ENCODE peak calls at places on chromosomes 3 and 15, in seven cellular contexts. S, E, N, P, O, M and U are unnamed samples. For H3K27me3, the result is how much of the 10 kb centered on the place peaks cover.

GRCh38 chr3:53186726-53187125 is 25.7 kb downstream of the PRKCD start:
- DNase-seq in S (no peak), N (no peak), M (no peak), O (no peak), P (no peak), E (no peak), U (no peak)

GRCh38 chr3:42387802-42388651 is 22.4 kb downstream of the LYZL4 start:
- DNase-seq in S (no peak), E (no peak), N (no peak), O (no peak), M (no peak), P (no peak), U (no peak)

GRCh38 chr15:44798815-44799214 is 62.5 kb downstream of the TRIM69 start:
- DNase-seq in N (no peak), P (no peak), S (no peak), E (no peak), O (no peak), M (no peak), U (no peak)

GRCh38 chr15:61621146-61621545 is 392.0 kb upstream of the RORA start:
- DNase-seq in P (no peak), N (no peak), S (no peak), O (peak), E (no peak), M (no peak), U (no peak)

GRCh38 chr3:43953814-43954241 is 263.1 kb downstream of the ABHD5 start:
- DNase-seq in N (peak), P (no peak), S (no peak), M (no peak), E (no peak), O (no peak), U (no peak)

GRCh38 chr3:174937488-174937887 is 78.4 kb downstream of the NAALADL2 start:
- DNase-seq in E (no peak), N (no peak), O (no peak), S (no peak), M (no peak), P (no peak), U (no peak)

GRCh38 chr15:31243895-31244294 is 82.7 kb upstream of the KLF13 start:
- DNase-seq in P (no peak), O (no peak), M (no peak), E (no peak), N (no peak), S (no peak), U (no peak)

GRCh38 chr3:149646181-149646766 is 11.6 kb downstream of the WWTR1 start:
- DNase-seq in O (no peak), P (no peak), M (no peak), S (no peak), E (no peak), N (no peak), U (no peak)

GRCh38 chr15:50816191-50816590 is 50.7 kb upstream of the SPPL2A start:
- DNase-seq in M (no peak), N (no peak), S (peak), P (no peak), O (no peak), E (no peak), U (no peak)

GRCh38 chr15:60585743-60586708 is 107.1 kb upstream of the ICE2 start:
- DNase-seq in P (no peak), E (peak), S (no peak), N (peak), O (peak), M (no peak), U (no peak)

GRCh38 chr3:125479091-125479490 is 40.9 kb downstream of the SNX4 start:
- DNase-seq in P (no peak), O (no peak), S (no peak), N (no peak), M (no peak), E (no peak), U (no peak)

GRCh38 chr3:36219398-36219797 is 160.9 kb upstream of the STAC start:
- DNase-seq in N (no peak), E (no peak), S (no peak), O (no peak), P (no peak), M (no peak), U (no peak)

GRCh38 chr3:50665603-50666115 is 9.1 kb upstream of the DOCK3 start:
- DNase-seq in S (no peak), E (no peak), N (no peak), P (no peak), O (no peak), M (no peak), U (no peak)

GRCh38 chr15:55770261-55770660 is 27.3 kb upstream of the PRTG start:
- DNase-seq in O (no peak), S (no peak), P (no peak), N (peak), E (no peak), M (no peak), U (no peak)

GRCh38 chr3:188194327-188194726 is 40.4 kb downstream of the LPP start:
- DNase-seq in M (no peak), O (no peak), S (no peak), P (no peak), E (no peak), N (no peak), U (no peak)

GRCh38 chr3:33940149-33940548 is 141.7 kb downstream of the PDCD6IP start:
- DNase-seq in E (no peak), P (no peak), N (no peak), S (no peak), M (no peak), O (no peak), U (no peak)

GRCh38 chr3:158725348-158725966 is 6.8 kb downstream of the RARRES1 start:
- DNase-seq in P (no peak), N (peak), E (peak), M (no peak), O (peak), S (no peak), U (no peak)

GRCh38 chr3:185332026-185332735 is 30.8 kb upstream of the MAP3K13 start:
- DNase-seq in E (no peak), S (no peak), M (no peak), N (peak), O (no peak), P (peak), U (peak)

GRCh38 chr3:11379238-11379823 is 107.1 kb downstream of the ATG7 start:
- DNase-seq in N (no peak), E (no peak), S (no peak), P (peak), O (no peak), M (no peak), U (no peak)

GRCh38 chr3:3177861-3178497 is 1.5 kb downstream of the CRBN start:
- DNase-seq in N (no peak), S (no peak), O (no peak), E (no peak), P (no peak), M (no peak), U (no peak)

GRCh38 chr15:85870216-85871014 is 75.7 kb upstream of the KLHL25 start:
- DNase-seq in N (no peak), E (no peak), M (no peak), S (no peak), P (no peak), O (no peak), U (no peak)

GRCh38 chr3:190384241-190384863 is 3.6 kb upstream of the CLDN16 start:
- DNase-seq in E (peak), N (no peak), O (peak), S (peak), P (peak), M (no peak), U (peak)

GRCh38 chr15:69478259-69478687 is 25.7 kb downstream of the RPLP1 start:
- DNase-seq in S (no peak), O (peak), M (no peak), E (no peak), N (no peak), P (no peak), U (no peak)

GRCh38 chr3:108345492-108346205 is 49.3 kb downstream of the HHLA2 start:
- DNase-seq in E (no peak), S (no peak), O (no peak), N (no peak), M (no peak), P (no peak), U (no peak)

GRCh38 chr3:43296565-43296964 is 10.2 kb downstream of the SNRK start:
- DNase-seq in O (no peak), E (no peak), N (no peak), M (no peak), S (peak), P (no peak), U (peak)

GRCh38 chr15:71469393-71469792 is 341.0 kb upstream of the NR2E3 start:
- DNase-seq in M (no peak), N (no peak), E (no peak), P (no peak), O (no peak), S (no peak), U (no peak)

GRCh38 chr15:71588746-71589145 is 221.6 kb upstream of the NR2E3 start:
- DNase-seq in N (peak), S (no peak), M (no peak), E (no peak), P (no peak), O (no peak), U (no peak)

GRCh38 chr3:10263549-10264363 is 15.5 kb downstream of the TATDN2 start:
- DNase-seq in E (no peak), P (no peak), M (no peak), O (no peak), N (no peak), S (no peak), U (peak)

GRCh38 chr3:11476814-11477213 is 166.9 kb downstream of the VGLL4 start:
- DNase-seq in N (no peak), P (no peak), E (no peak), M (no peak), O (no peak), S (no peak), U (no peak)

GRCh38 chr15:39108021-39108420 is 472.9 kb upstream of the THBS1 start:
- DNase-seq in S (no peak), M (no peak), O (no peak), N (no peak), P (no peak), E (no peak), U (no peak)

GRCh38 chr3:175193815-175194518 is 334.8 kb downstream of the NAALADL2 start:
- DNase-seq in N (no peak), E (no peak), P (peak), M (no peak), S (no peak), O (no peak), U (no peak)

GRCh38 chr3:128335621-128336296 is 130.9 kb downstream of the DNAJB8 start:
- DNase-seq in S (peak), M (no peak), N (no peak), P (no peak), O (no peak), E (no peak), U (no peak)

GRCh38 chr3:114214542-114215341 is 22.6 kb downstream of the ZNF80 start:
- DNase-seq in P (no peak), N (no peak), M (no peak), S (no peak), E (no peak), O (no peak), U (peak)

GRCh38 chr15:90913398-90913944 is 10.4 kb downstream of the MAN2A2 start:
- DNase-seq in S (no peak), N (no peak), P (no peak), E (no peak), O (no peak), M (no peak), U (no peak)

GRCh38 chr3:51706788-51707731 is at the start of gene GRM2:
- DNase-seq in N (peak), O (peak), M (peak), S (peak), P (no peak), E (peak), U (no peak)
- H3K4me3 ChIP-seq in N (peak), O (no peak), M (peak), S (no peak), P (no peak), E (no peak), U (no peak)

DNA sequence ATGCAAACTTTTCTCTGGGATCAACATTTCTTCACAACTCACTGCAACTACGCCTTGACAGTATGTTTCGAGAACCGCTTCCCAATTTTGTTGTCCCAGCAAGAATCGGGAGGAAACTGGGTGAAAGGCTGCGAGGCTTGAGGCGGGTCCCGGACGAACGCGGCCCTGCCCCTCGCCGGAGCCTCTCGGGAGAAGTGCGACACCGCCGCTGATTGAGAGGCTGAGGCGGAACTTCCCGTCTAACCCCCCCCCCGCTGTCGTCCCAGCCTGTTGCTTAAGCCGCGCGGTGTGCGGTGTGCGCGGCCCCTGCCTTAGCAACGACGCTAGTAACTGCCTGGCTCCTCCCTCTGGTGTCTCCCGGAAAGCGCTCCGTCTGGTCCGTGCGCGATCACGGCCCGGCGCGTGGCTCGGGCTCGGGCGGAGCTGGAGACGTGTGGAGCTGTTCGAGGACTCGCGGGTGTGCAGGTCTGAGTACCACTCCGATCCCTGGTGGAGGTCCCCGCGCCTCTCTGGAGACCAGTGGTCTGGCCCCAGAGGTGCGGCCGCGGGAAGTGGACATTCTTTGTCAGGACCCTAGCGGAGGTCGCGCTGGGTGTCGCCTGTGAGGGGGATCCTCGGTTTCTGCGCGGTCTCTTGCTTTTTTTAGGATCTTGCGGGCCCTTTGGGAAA is at the start of the genes DTWD1 and FAM227B:
- DNase-seq in S (peak), O (peak), P (peak), N (peak), M (peak), E (peak), U (peak)
- TF ChIP-seq CTCF in S (no peak), O (no peak), P (no peak), N (no peak), M (no peak), E (no peak), U (peak)

DNA sequence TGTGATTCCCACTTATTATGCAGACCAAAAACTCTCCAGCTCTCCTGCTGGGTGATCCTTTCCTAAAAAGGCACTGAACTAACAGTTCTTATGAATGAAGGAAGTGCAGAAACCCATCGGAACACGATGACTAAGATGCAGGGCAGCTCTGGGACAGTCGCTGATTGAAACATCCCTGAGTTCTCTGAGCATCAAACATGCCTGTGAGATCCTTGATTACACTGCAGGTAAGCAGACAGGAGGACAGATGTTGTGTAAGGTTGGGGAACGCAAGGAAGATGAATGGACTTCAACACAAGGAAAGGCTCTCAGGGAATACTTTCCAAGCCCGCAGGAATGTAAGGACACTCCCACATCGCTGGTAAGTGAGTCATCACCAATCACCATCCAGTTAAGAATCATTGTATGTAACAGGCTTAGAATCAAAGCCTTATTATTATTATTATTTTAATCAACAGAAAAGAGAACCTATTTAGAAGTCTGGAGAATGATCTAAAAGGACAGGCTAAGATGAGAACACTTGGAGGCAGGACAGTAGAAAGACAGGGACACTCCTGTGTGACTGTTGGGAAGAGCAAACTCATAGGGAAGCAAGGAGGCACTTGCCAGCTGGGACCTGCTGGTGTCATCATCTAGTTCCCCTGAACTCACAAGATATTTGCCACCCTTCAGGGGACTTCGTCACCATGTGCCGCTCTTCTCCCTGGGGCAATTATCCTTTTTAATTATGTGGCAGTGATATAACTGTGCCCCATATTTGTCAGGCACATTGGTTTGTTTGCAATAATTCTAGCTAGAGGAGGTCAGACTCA is 26.0 kb downstream of the TMEM158 start:
- DNase-seq in N (no peak), O (no peak), S (no peak), M (no peak), E (no peak), P (no peak), U (no peak)
- H3K27me3 ChIP-seq in N (under half), O (under half), S (under half), M (under half), E (under half), P (under half), U (under half)

DNA sequence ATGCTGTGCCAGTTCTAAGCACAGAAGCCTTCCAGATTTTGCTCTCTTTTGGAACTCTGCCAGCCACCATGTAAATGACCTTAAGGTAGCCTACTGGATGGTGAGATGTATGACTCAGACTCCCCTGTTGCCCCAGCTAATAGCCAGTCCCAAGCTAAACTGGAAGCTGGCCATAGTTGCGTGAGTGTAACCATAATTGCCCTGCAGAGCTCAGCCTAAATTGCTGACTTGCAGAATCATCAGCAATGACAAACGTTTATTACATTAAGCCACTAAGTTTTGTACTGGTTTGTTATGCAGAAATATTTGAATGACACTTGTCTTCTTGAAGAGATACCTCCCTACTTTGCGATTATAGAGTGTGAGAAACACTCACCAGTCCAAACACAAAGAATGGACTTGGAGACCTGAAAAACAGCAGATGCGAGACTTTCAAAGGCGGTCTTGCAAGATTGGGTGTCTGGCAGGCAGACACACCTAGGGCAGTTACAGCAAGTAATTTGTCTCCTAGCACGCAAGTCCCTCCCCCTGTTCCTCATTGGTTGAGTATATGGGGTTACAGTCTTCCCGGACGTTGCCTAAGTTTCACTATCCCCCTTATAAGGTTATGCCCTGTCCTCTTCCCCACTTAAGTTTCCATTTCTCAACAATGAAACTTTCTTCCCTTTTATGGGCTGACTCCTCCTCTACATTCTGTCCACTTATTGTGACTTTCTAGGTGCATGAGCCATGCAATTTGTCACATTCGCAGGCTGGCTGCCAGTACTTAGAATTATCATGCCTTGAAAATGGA is 83.6 kb upstream of the XCR1 start:
- DNase-seq in O (no peak), S (peak), M (no peak), P (peak), E (peak), N (no peak), U (no peak)
- H3K4me3 ChIP-seq in O (no peak), S (no peak), M (no peak), P (peak), E (no peak), N (no peak), U (no peak)

DNA sequence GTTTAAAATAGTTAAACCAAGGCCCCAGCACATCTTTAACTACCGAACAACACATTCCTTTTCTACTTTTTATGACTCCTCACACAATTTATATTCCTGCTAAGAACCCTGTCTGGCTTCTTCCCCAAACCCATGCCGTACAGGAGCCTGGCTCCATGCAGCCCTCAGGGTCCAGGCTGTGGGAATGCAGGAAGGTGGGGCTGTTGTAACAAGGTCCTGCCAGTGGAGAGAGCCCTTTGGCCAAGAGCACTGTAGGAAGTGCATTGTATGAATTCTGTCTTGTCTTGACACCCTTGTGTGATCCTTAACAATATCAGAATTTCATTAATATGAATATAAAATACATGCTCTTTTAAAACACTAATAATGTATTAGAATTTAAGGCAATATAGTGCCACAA is 563.8 kb downstream of the TBL1XR1 start:
- DNase-seq in M (no peak), S (no peak), O (no peak), E (no peak), N (no peak), P (no peak), U (no peak)
- TF ChIP-seq CTCF in M (no peak), S (no peak), O (no peak), E (no peak), N (no peak), P (no peak), U (no peak)

GRCh38 chr3:137768361-137769320 is 4.5 kb downstream of the SOX14 start:
- DNase-seq in M (no peak), N (no peak), O (no peak), P (no peak), S (no peak), E (no peak), U (no peak)
- H3K27me3 ChIP-seq in M (half or more), N (half or more), O (under half), P (under half), S (half or more), E (under half), U (under half)